ENCODE peak calls at places on chromosomes 11 and 22, in ten cellular contexts. One of them, this sample, is unnamed.

GRCh38 chr22:24380220-24381218 is 46.9 kb upstream of the ADORA2A start:
- DNase-seq in ovary: no peak
- DNase-seq in gastrocnemius medialis: no peak
- DNase-seq in stomach: no peak
- DNase-seq in heart left ventricle: no peak
- DNase-seq in sigmoid colon: no peak
- DNase-seq in body of pancreas: no peak
- DNase-seq in esophagus squamous epithelium: no peak
- DNase-seq in adrenal gland: no peak
- DNase-seq in A549: no peak
- DNase-seq in this sample: no peak

GRCh38 chr11:69648679-69649575 is 8.0 kb downstream of the CCND1 start:
- DNase-seq in ovary: no peak
- DNase-seq in gastrocnemius medialis: no peak
- DNase-seq in stomach: no peak
- DNase-seq in heart left ventricle: no peak
- DNase-seq in sigmoid colon: peak
- DNase-seq in body of pancreas: no peak
- DNase-seq in esophagus squamous epithelium: no peak
- DNase-seq in adrenal gland: no peak
- DNase-seq in A549: no peak
- DNase-seq in this sample: no peak

GRCh38 chr22:32322986-32323385 is 34.7 kb upstream of the RFPL3 start:
- DNase-seq in ovary: no peak
- DNase-seq in gastrocnemius medialis: no peak
- DNase-seq in stomach: peak
- DNase-seq in heart left ventricle: no peak
- DNase-seq in sigmoid colon: no peak
- DNase-seq in body of pancreas: no peak
- DNase-seq in esophagus squamous epithelium: no peak
- DNase-seq in adrenal gland: no peak
- DNase-seq in A549: no peak
- DNase-seq in this sample: peak

GRCh38 chr22:35842954-35843353 is 125.3 kb downstream of the APOL5 start:
- DNase-seq in ovary: no peak
- DNase-seq in gastrocnemius medialis: peak
- DNase-seq in stomach: no peak
- DNase-seq in heart left ventricle: no peak
- DNase-seq in sigmoid colon: no peak
- DNase-seq in body of pancreas: peak
- DNase-seq in esophagus squamous epithelium: no peak
- DNase-seq in adrenal gland: peak
- DNase-seq in A549: peak
- DNase-seq in this sample: no peak

GRCh38 chr11:70128435-70128906 is 50.4 kb downstream of the ANO1 start:
- DNase-seq in ovary: no peak
- DNase-seq in gastrocnemius medialis: no peak
- DNase-seq in stomach: peak
- DNase-seq in heart left ventricle: no peak
- DNase-seq in sigmoid colon: no peak
- DNase-seq in body of pancreas: no peak
- DNase-seq in esophagus squamous epithelium: no peak
- DNase-seq in adrenal gland: no peak
- DNase-seq in A549: peak
- DNase-seq in this sample: no peak

GRCh38 chr11:5620606-5621521 is 3.9 kb upstream of the TRIM34 start:
- DNase-seq in ovary: no peak
- DNase-seq in gastrocnemius medialis: no peak
- DNase-seq in stomach: no peak
- DNase-seq in heart left ventricle: no peak
- DNase-seq in sigmoid colon: no peak
- DNase-seq in body of pancreas: no peak
- DNase-seq in esophagus squamous epithelium: no peak
- DNase-seq in adrenal gland: no peak
- DNase-seq in A549: peak
- DNase-seq in this sample: no peak

GRCh38 chr11:9973921-9974320 is 310.0 kb downstream of the SWAP70 start:
- DNase-seq in ovary: no peak
- DNase-seq in gastrocnemius medialis: no peak
- DNase-seq in stomach: no peak
- DNase-seq in heart left ventricle: no peak
- DNase-seq in sigmoid colon: no peak
- DNase-seq in body of pancreas: no peak
- DNase-seq in esophagus squamous epithelium: no peak
- DNase-seq in adrenal gland: no peak
- DNase-seq in A549: peak
- DNase-seq in this sample: no peak

GRCh38 chr11:34274712-34275398 is 83.0 kb downstream of the ABTB2 start:
- DNase-seq in ovary: peak
- DNase-seq in gastrocnemius medialis: peak
- DNase-seq in stomach: peak
- DNase-seq in heart left ventricle: peak
- DNase-seq in sigmoid colon: peak
- DNase-seq in body of pancreas: peak
- DNase-seq in esophagus squamous epithelium: no peak
- DNase-seq in adrenal gland: peak
- DNase-seq in A549: peak
- DNase-seq in this sample: peak

GRCh38 chr11:40292636-40293585 is 1166.5 kb downstream of the LRRC4C start:
- DNase-seq in ovary: no peak
- DNase-seq in gastrocnemius medialis: no peak
- DNase-seq in stomach: no peak
- DNase-seq in heart left ventricle: no peak
- DNase-seq in sigmoid colon: peak
- DNase-seq in body of pancreas: no peak
- DNase-seq in esophagus squamous epithelium: no peak
- DNase-seq in adrenal gland: no peak
- DNase-seq in A549: no peak
- DNase-seq in this sample: no peak

GRCh38 chr11:46260161-46260560 is 17.3 kb upstream of the CREB3L1 start:
- DNase-seq in ovary: no peak
- DNase-seq in gastrocnemius medialis: no peak
- DNase-seq in stomach: no peak
- DNase-seq in heart left ventricle: no peak
- DNase-seq in sigmoid colon: no peak
- DNase-seq in body of pancreas: no peak
- DNase-seq in esophagus squamous epithelium: no peak
- DNase-seq in adrenal gland: no peak
- DNase-seq in A549: no peak
- DNase-seq in this sample: no peak

GRCh38 chr11:15278129-15278528 is 163.4 kb downstream of the INSC start:
- DNase-seq in ovary: no peak
- DNase-seq in gastrocnemius medialis: no peak
- DNase-seq in stomach: no peak
- DNase-seq in heart left ventricle: no peak
- DNase-seq in sigmoid colon: no peak
- DNase-seq in body of pancreas: no peak
- DNase-seq in esophagus squamous epithelium: no peak
- DNase-seq in adrenal gland: no peak
- DNase-seq in A549: no peak
- DNase-seq in this sample: no peak

GRCh38 chr11:32983506-32983905 is 32.2 kb upstream of the DEPDC7 start:
- DNase-seq in ovary: no peak
- DNase-seq in gastrocnemius medialis: no peak
- DNase-seq in stomach: no peak
- DNase-seq in heart left ventricle: no peak
- DNase-seq in sigmoid colon: no peak
- DNase-seq in body of pancreas: no peak
- DNase-seq in esophagus squamous epithelium: no peak
- DNase-seq in adrenal gland: no peak
- DNase-seq in A549: no peak
- DNase-seq in this sample: no peak

GRCh38 chr11:2734181-2735052 is 34.6 kb upstream of the KCNQ1OT1 start:
- DNase-seq in ovary: no peak
- DNase-seq in gastrocnemius medialis: no peak
- DNase-seq in stomach: no peak
- DNase-seq in heart left ventricle: no peak
- DNase-seq in sigmoid colon: no peak
- DNase-seq in body of pancreas: no peak
- DNase-seq in esophagus squamous epithelium: no peak
- DNase-seq in adrenal gland: no peak
- DNase-seq in A549: no peak
- DNase-seq in this sample: no peak

GRCh38 chr11:123164732-123165450 is 30.2 kb downstream of the CLMP start:
- DNase-seq in ovary: no peak
- DNase-seq in gastrocnemius medialis: no peak
- DNase-seq in stomach: no peak
- DNase-seq in heart left ventricle: no peak
- DNase-seq in sigmoid colon: no peak
- DNase-seq in body of pancreas: no peak
- DNase-seq in esophagus squamous epithelium: no peak
- DNase-seq in adrenal gland: no peak
- DNase-seq in A549: no peak
- DNase-seq in this sample: no peak

GRCh38 chr22:30396871-30397655 is at the start of gene SEC14L2:
- DNase-seq in ovary: peak
- DNase-seq in gastrocnemius medialis: peak
- DNase-seq in stomach: peak
- DNase-seq in heart left ventricle: peak
- DNase-seq in sigmoid colon: peak
- DNase-seq in body of pancreas: peak
- DNase-seq in esophagus squamous epithelium: no peak
- DNase-seq in adrenal gland: no peak
- DNase-seq in A549: peak
- DNase-seq in this sample: peak
- TF ChIP-seq POLR2A in ovary: peak
- TF ChIP-seq POLR2A in gastrocnemius medialis: no peak
- TF ChIP-seq POLR2A in stomach: no peak
- TF ChIP-seq POLR2A in heart left ventricle: no peak
- TF ChIP-seq POLR2A in sigmoid colon: peak
- TF ChIP-seq POLR2A in body of pancreas: peak
- TF ChIP-seq POLR2A in esophagus squamous epithelium: no peak
- TF ChIP-seq POLR2A in adrenal gland: no peak
- TF ChIP-seq POLR2A in A549: peak
- TF ChIP-seq POLR2A in this sample: no peak

DNA sequence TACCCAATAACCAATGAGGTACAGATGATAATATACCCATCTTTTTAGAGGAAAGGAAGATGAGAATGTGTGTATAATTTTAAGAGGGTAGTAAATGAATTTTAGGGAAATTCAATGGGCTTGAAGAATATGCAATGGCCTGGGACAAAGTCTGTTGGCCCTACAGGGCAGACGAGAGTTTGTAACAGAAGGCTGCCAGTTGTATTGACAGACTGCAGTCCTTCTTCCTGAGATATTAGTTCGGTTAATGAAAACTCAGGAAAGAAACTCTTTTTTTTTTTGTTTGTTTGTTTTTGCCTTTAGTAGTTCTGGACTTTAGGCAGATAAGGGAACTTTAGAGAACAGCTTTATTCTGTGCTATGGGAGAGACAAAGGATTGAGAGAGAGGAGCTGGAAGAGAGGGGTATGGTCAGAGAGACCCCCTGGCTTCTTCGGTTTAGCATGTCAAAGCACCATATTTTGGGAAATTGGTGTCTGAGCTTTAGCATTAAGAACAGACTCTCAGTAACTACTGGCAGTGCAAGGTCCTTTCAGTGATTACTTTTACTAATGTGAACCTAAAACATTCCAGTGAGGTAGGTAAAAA is 810 bp upstream of the NAALAD2 start:
- DNase-seq in ovary: no peak
- DNase-seq in gastrocnemius medialis: no peak
- DNase-seq in stomach: no peak
- DNase-seq in heart left ventricle: no peak
- DNase-seq in sigmoid colon: no peak
- DNase-seq in body of pancreas: no peak
- DNase-seq in esophagus squamous epithelium: no peak
- DNase-seq in adrenal gland: no peak
- DNase-seq in A549: no peak
- DNase-seq in this sample: no peak
- H3K4me3 ChIP-seq in ovary: peak
- H3K4me3 ChIP-seq in gastrocnemius medialis: peak
- H3K4me3 ChIP-seq in stomach: no peak
- H3K4me3 ChIP-seq in heart left ventricle: peak
- H3K4me3 ChIP-seq in sigmoid colon: no peak
- H3K4me3 ChIP-seq in body of pancreas: peak
- H3K4me3 ChIP-seq in esophagus squamous epithelium: peak
- H3K4me3 ChIP-seq in adrenal gland: peak
- H3K4me3 ChIP-seq in A549: no peak
- H3K4me3 ChIP-seq in this sample: no peak

GRCh38 chr22:38958359-38958943 is 1.0 kb downstream of the APOBEC3A start:
- DNase-seq in ovary: no peak
- DNase-seq in gastrocnemius medialis: no peak
- DNase-seq in stomach: no peak
- DNase-seq in heart left ventricle: no peak
- DNase-seq in sigmoid colon: no peak
- DNase-seq in body of pancreas: no peak
- DNase-seq in esophagus squamous epithelium: no peak
- DNase-seq in adrenal gland: no peak
- DNase-seq in A549: no peak
- DNase-seq in this sample: no peak
- TF ChIP-seq POLR2A in ovary: no peak
- TF ChIP-seq POLR2A in gastrocnemius medialis: no peak
- TF ChIP-seq POLR2A in stomach: no peak
- TF ChIP-seq POLR2A in heart left ventricle: no peak
- TF ChIP-seq POLR2A in sigmoid colon: no peak
- TF ChIP-seq POLR2A in body of pancreas: no peak
- TF ChIP-seq POLR2A in esophagus squamous epithelium: no peak
- TF ChIP-seq POLR2A in adrenal gland: no peak
- TF ChIP-seq POLR2A in A549: no peak
- TF ChIP-seq POLR2A in this sample: no peak

GRCh38 chr11:35814720-35815305 is 129.0 kb upstream of the LDLRAD3 start:
- DNase-seq in ovary: no peak
- DNase-seq in gastrocnemius medialis: no peak
- DNase-seq in stomach: no peak
- DNase-seq in heart left ventricle: no peak
- DNase-seq in sigmoid colon: no peak
- DNase-seq in body of pancreas: no peak
- DNase-seq in esophagus squamous epithelium: no peak
- DNase-seq in adrenal gland: no peak
- DNase-seq in A549: no peak
- DNase-seq in this sample: no peak

GRCh38 chr11:35811783-35812182 is 132.1 kb upstream of the LDLRAD3 start:
- DNase-seq in ovary: no peak
- DNase-seq in gastrocnemius medialis: no peak
- DNase-seq in stomach: no peak
- DNase-seq in heart left ventricle: no peak
- DNase-seq in sigmoid colon: no peak
- DNase-seq in body of pancreas: peak
- DNase-seq in esophagus squamous epithelium: no peak
- DNase-seq in adrenal gland: no peak
- DNase-seq in A549: no peak
- DNase-seq in this sample: no peak

GRCh38 chr11:35812850-35813249 is 131.0 kb upstream of the LDLRAD3 start:
- DNase-seq in ovary: peak
- DNase-seq in gastrocnemius medialis: no peak
- DNase-seq in stomach: no peak
- DNase-seq in heart left ventricle: peak
- DNase-seq in sigmoid colon: no peak
- DNase-seq in body of pancreas: peak
- DNase-seq in esophagus squamous epithelium: no peak
- DNase-seq in adrenal gland: peak
- DNase-seq in A549: no peak
- DNase-seq in this sample: no peak

GRCh38 chr11:35814026-35814425 is 129.8 kb upstream of the LDLRAD3 start:
- DNase-seq in ovary: no peak
- DNase-seq in gastrocnemius medialis: no peak
- DNase-seq in stomach: no peak
- DNase-seq in heart left ventricle: no peak
- DNase-seq in sigmoid colon: no peak
- DNase-seq in body of pancreas: no peak
- DNase-seq in esophagus squamous epithelium: no peak
- DNase-seq in adrenal gland: no peak
- DNase-seq in A549: no peak
- DNase-seq in this sample: no peak

GRCh38 chr11:35815556-35816315 is 128.1 kb upstream of the LDLRAD3 start:
- DNase-seq in ovary: peak
- DNase-seq in gastrocnemius medialis: peak
- DNase-seq in stomach: no peak
- DNase-seq in heart left ventricle: peak
- DNase-seq in sigmoid colon: peak
- DNase-seq in body of pancreas: peak
- DNase-seq in esophagus squamous epithelium: no peak
- DNase-seq in adrenal gland: peak
- DNase-seq in A549: no peak
- DNase-seq in this sample: peak
- H3K4me3 ChIP-seq in ovary: no peak
- H3K4me3 ChIP-seq in gastrocnemius medialis: no peak
- H3K4me3 ChIP-seq in stomach: no peak
- H3K4me3 ChIP-seq in heart left ventricle: no peak
- H3K4me3 ChIP-seq in sigmoid colon: no peak
- H3K4me3 ChIP-seq in body of pancreas: no peak
- H3K4me3 ChIP-seq in esophagus squamous epithelium: no peak
- H3K4me3 ChIP-seq in adrenal gland: no peak
- H3K4me3 ChIP-seq in A549: no peak
- H3K4me3 ChIP-seq in this sample: no peak

This sample was measured in lower leg skin.